ENCODE peak calls at places on chromosomes 6 and 20, in four cellular contexts. One of them, this sample, is unnamed.

GRCh38 chr6:72620866-72621242 is 1.0 kb upstream of the KCNQ5 start:
- DNase-seq in GM12891: no peak
- DNase-seq in GM12878: no peak
- DNase-seq in K562: no peak
- DNase-seq in this sample: no peak

GRCh38 chr20:10666221-10667076 is 7.3 kb downstream of the JAG1 start:
- DNase-seq in GM12891: no peak
- DNase-seq in GM12878: no peak
- DNase-seq in K562: no peak
- DNase-seq in this sample: no peak

GRCh38 chr20:51419236-51419635 is 123.3 kb downstream of the NFATC2 start:
- DNase-seq in GM12891: no peak
- DNase-seq in GM12878: no peak
- DNase-seq in K562: no peak
- DNase-seq in this sample: peak

GRCh38 chr20:62741191-62741676 is 32.6 kb downstream of the NTSR1 start:
- DNase-seq in GM12891: no peak
- DNase-seq in GM12878: no peak
- DNase-seq in K562: no peak
- DNase-seq in this sample: no peak

GRCh38 chr6:127515794-127516675 is 3.1 kb downstream of the MTCL3 start:
- DNase-seq in GM12891: peak
- DNase-seq in GM12878: no peak
- DNase-seq in K562: peak
- DNase-seq in this sample: no peak

GRCh38 chr6:157879873-157880254 is 56.8 kb downstream of the SNX9 start:
- DNase-seq in GM12891: no peak
- DNase-seq in GM12878: no peak
- DNase-seq in K562: no peak
- DNase-seq in this sample: no peak

GRCh38 chr6:140062042-140063041 is 687.9 kb upstream of the CITED2 start:
- DNase-seq in GM12891: no peak
- DNase-seq in GM12878: no peak
- DNase-seq in K562: no peak
- DNase-seq in this sample: no peak

GRCh38 chr6:35096129-35096852 is 44.8 kb downstream of the TCP11 start:
- DNase-seq in GM12891: no peak
- DNase-seq in GM12878: no peak
- DNase-seq in K562: peak
- DNase-seq in this sample: no peak

GRCh38 chr6:35292494-35292893 is 5.1 kb upstream of the DEF6 start:
- DNase-seq in GM12891: no peak
- DNase-seq in GM12878: no peak
- DNase-seq in K562: no peak
- DNase-seq in this sample: no peak

GRCh38 chr20:51532577-51533191 is 9.8 kb downstream of the NFATC2 start:
- DNase-seq in GM12891: no peak
- DNase-seq in GM12878: no peak
- DNase-seq in K562: no peak
- DNase-seq in this sample: no peak

GRCh38 chr20:13819885-13820645 is 35.2 kb downstream of the NDUFAF5 start:
- DNase-seq in GM12891: peak
- DNase-seq in GM12878: no peak
- DNase-seq in K562: peak
- DNase-seq in this sample: peak

GRCh38 chr6:151400473-151400872 is 9.1 kb upstream of the ZBTB2 start:
- DNase-seq in GM12891: no peak
- DNase-seq in GM12878: no peak
- DNase-seq in K562: no peak
- DNase-seq in this sample: no peak

GRCh38 chr6:148868314-148868713 is 121.5 kb downstream of the UST start:
- DNase-seq in GM12891: no peak
- DNase-seq in GM12878: no peak
- DNase-seq in K562: no peak
- DNase-seq in this sample: no peak

GRCh38 chr6:87716928-87717655 is 15.1 kb upstream of the AKIRIN2 start:
- DNase-seq in GM12891: no peak
- DNase-seq in GM12878: no peak
- DNase-seq in K562: no peak
- DNase-seq in this sample: no peak

GRCh38 chr6:111664565-111665039 is 58.9 kb upstream of the TRAF3IP2 start:
- DNase-seq in GM12891: no peak
- DNase-seq in GM12878: no peak
- DNase-seq in K562: no peak
- DNase-seq in this sample: no peak

GRCh38 chr6:138031417-138031816 is 75.8 kb downstream of the PERP start:
- DNase-seq in GM12891: no peak
- DNase-seq in GM12878: no peak
- DNase-seq in K562: no peak
- DNase-seq in this sample: no peak

GRCh38 chr6:167588181-167588919 is 238.4 kb upstream of the AFDN start:
- DNase-seq in GM12891: no peak
- DNase-seq in GM12878: no peak
- DNase-seq in K562: no peak
- DNase-seq in this sample: no peak

GRCh38 chr6:118580585-118581419 is 32.7 kb downstream of the PLN start:
- DNase-seq in GM12891: peak
- DNase-seq in GM12878: no peak
- DNase-seq in K562: peak
- DNase-seq in this sample: peak

GRCh38 chr6:12081776-12082175 is 69.7 kb downstream of the HIVEP1 start:
- DNase-seq in GM12891: no peak
- DNase-seq in GM12878: no peak
- DNase-seq in K562: no peak
- DNase-seq in this sample: no peak

GRCh38 chr6:12083763-12084162 is 71.7 kb downstream of the HIVEP1 start:
- DNase-seq in GM12891: no peak
- DNase-seq in GM12878: no peak
- DNase-seq in K562: no peak
- DNase-seq in this sample: no peak

GRCh38 chr6:12084681-12085080 is 72.6 kb downstream of the HIVEP1 start:
- DNase-seq in GM12891: no peak
- DNase-seq in GM12878: no peak
- DNase-seq in K562: no peak
- DNase-seq in this sample: no peak

GRCh38 chr6:12078014-12078413 is 65.9 kb downstream of the HIVEP1 start:
- DNase-seq in GM12891: no peak
- DNase-seq in GM12878: no peak
- DNase-seq in K562: no peak
- DNase-seq in this sample: no peak

GRCh38 chr6:12082368-12082767 is 70.3 kb downstream of the HIVEP1 start:
- DNase-seq in GM12891: no peak
- DNase-seq in GM12878: no peak
- DNase-seq in K562: no peak
- DNase-seq in this sample: no peak
- TF ChIP-seq SPI1 in GM12891: no peak
- TF ChIP-seq SPI1 in GM12878: no peak
- TF ChIP-seq SPI1 in K562: no peak
- TF ChIP-seq SPI1 in this sample: no peak

GRCh38 chr6:33789550-33789895 is 593 bp upstream of the LEMD2 start:
- DNase-seq in GM12891: no peak
- DNase-seq in GM12878: no peak
- DNase-seq in K562: no peak
- DNase-seq in this sample: no peak

GRCh38 chr6:33787336-33787953 is 1.5 kb downstream of the LEMD2 start:
- DNase-seq in GM12891: no peak
- DNase-seq in GM12878: no peak
- DNase-seq in K562: no peak
- DNase-seq in this sample: no peak

GRCh38 chr6:33788694-33789549 is at the start of gene LEMD2:
- DNase-seq in GM12891: peak
- DNase-seq in GM12878: peak
- DNase-seq in K562: peak
- DNase-seq in this sample: peak

GRCh38 chr6:33786736-33787135 is 2.2 kb downstream of the LEMD2 start:
- DNase-seq in GM12891: no peak
- DNase-seq in GM12878: no peak
- DNase-seq in K562: no peak
- DNase-seq in this sample: no peak

GRCh38 chr6:33787954-33788693 is 806 bp downstream of the LEMD2 start:
- DNase-seq in GM12891: peak
- DNase-seq in GM12878: peak
- DNase-seq in K562: peak
- DNase-seq in this sample: peak
- TF ChIP-seq SPI1 in GM12891: peak
- TF ChIP-seq SPI1 in GM12878: no peak
- TF ChIP-seq SPI1 in K562: peak
- TF ChIP-seq SPI1 in this sample: peak

GRCh38 chr6:63272397-63272796 is 47.4 kb downstream of the LGSN start:
- DNase-seq in GM12891: no peak
- DNase-seq in GM12878: no peak
- DNase-seq in K562: no peak
- DNase-seq in this sample: peak
- TF ChIP-seq SPI1 in GM12891: no peak
- TF ChIP-seq SPI1 in GM12878: no peak
- TF ChIP-seq SPI1 in K562: no peak
- TF ChIP-seq SPI1 in this sample: no peak

GRCh38 chr6:77666340-77666739 is 13.5 kb downstream of the MEI4 start:
- DNase-seq in GM12891: no peak
- DNase-seq in GM12878: no peak
- DNase-seq in K562: no peak
- DNase-seq in this sample: no peak

DNA sequence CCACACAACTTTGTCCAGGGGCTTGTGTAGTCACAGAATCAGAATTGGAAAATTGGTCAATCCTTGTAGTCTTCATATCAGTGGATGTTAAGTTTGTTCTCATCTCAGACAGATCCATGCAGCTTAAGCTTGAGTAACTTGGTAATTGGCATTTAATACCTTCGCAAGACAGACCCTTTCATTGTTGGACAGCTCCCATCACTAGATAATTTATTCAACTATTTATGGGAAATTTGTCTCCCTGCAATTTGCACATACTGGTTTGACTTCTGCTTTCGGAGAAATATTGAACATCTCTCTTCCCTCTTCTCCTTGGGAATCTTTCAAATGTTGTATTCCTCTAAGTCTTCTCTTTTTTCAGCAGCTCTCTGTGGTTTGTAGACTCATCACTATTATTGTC is 17.1 kb downstream of the MEI4 start:
- DNase-seq in GM12891: no peak
- DNase-seq in GM12878: no peak
- DNase-seq in K562: no peak
- DNase-seq in this sample: no peak
- TF ChIP-seq SPI1 in GM12891: no peak
- TF ChIP-seq SPI1 in GM12878: no peak
- TF ChIP-seq SPI1 in K562: no peak
- TF ChIP-seq SPI1 in this sample: no peak